ENCODE peak calls at places on chromosomes 16 and 17, in ten cellular contexts. V is colonic mucosa, B is left ventricle myocardium inferior, Q is cardiac muscle cell, K is choroid plexus epithelial cell, Y is A549, C is left lung, T is kidney epithelial cell, S is neural progenitor cell, X is ascending aorta. A is an unnamed sample.

GRCh38 chr17:43880420-43880991 is 26.8 kb downstream of the MPP2 start:
- DNase-seq in X (no peak), Q (peak; percentile 13), B (no peak), V (peak; percentile 69), Y (peak; percentile 94), K (peak; percentile 28), C (no peak), S (peak; percentile 74), T (no peak), A (peak; percentile 6)

GRCh38 chr16:967077-967541 is 3.7 kb downstream of the LMF1 start:
- DNase-seq in V (no peak), Q (no peak), C (no peak), S (no peak), X (no peak), B (no peak), T (no peak), Y (no peak), K (no peak), A (no peak)

GRCh38 chr17:20983359-20983637 is 59.5 kb downstream of the USP22 start:
- DNase-seq in S (no peak), T (no peak), K (no peak), Q (no peak), C (no peak), V (no peak), X (no peak), Y (no peak), B (no peak), A (no peak)

GRCh38 chr16:89921699-89922476 is 1.3 kb upstream of the TUBB3 start:
- DNase-seq in T (peak; percentile 86), Q (peak; percentile 96), S (peak; percentile 62), V (peak; percentile 54), B (peak; percentile 82), C (peak; percentile 90), K (peak; percentile 96), Y (peak; percentile 90), X (peak; percentile 74), A (peak; percentile 95)

GRCh38 chr17:68381076-68381900 is 76.0 kb downstream of the WIPI1 start:
- DNase-seq in X (no peak), Y (no peak), S (no peak), V (no peak), C (peak; percentile 75), K (peak; percentile 93), B (no peak), T (peak; percentile 92), Q (peak; percentile 78), A (peak; percentile 98)

GRCh38 chr16:82070656-82071369 is 35.8 kb downstream of the HSD17B2 start:
- DNase-seq in S (no peak), C (no peak), B (no peak), Y (no peak), K (peak; percentile 49), V (no peak), X (no peak), Q (no peak), T (peak; percentile 61), A (peak; percentile 70)

GRCh38 chr17:5034651-5035050 is 575 bp downstream of the SLC52A1 start:
- DNase-seq in Y (no peak), X (no peak), B (no peak), C (no peak), Q (no peak), V (no peak), S (no peak), K (no peak), T (no peak), A (no peak)

GRCh38 chr17:40550608-40551007 is 14.7 kb downstream of the CCR7 start:
- DNase-seq in Y (no peak), V (peak; percentile 23), Q (peak; percentile 96), K (peak; percentile 95), X (no peak), S (no peak), T (no peak), C (no peak), B (peak; percentile 60), A (peak; percentile 89)

GRCh38 chr16:82639666-82640336 is 13.0 kb downstream of the CDH13 start:
- DNase-seq in Y (peak; percentile 22), K (peak; percentile 80), C (no peak), V (peak; percentile 76), B (peak; percentile 57), S (peak; percentile 82), Q (peak; percentile 78), T (no peak), X (no peak), A (peak; percentile 68)

GRCh38 chr17:10814083-10814482 is 10.2 kb upstream of the TMEM238L start:
- DNase-seq in B (no peak), Y (no peak), S (no peak), C (no peak), Q (no peak), X (no peak), V (peak; percentile 75), K (no peak), T (no peak), A (no peak)

GRCh38 chr17:21452377-21453143 is 76.4 kb downstream of the KCNJ12 start:
- DNase-seq in T (peak; percentile 28), K (peak; percentile 89), Y (no peak), C (peak; percentile 62), Q (peak; percentile 87), V (peak; percentile 58), B (peak; percentile 49), X (no peak), S (peak; percentile 57), A (peak; percentile 73)

DNA sequence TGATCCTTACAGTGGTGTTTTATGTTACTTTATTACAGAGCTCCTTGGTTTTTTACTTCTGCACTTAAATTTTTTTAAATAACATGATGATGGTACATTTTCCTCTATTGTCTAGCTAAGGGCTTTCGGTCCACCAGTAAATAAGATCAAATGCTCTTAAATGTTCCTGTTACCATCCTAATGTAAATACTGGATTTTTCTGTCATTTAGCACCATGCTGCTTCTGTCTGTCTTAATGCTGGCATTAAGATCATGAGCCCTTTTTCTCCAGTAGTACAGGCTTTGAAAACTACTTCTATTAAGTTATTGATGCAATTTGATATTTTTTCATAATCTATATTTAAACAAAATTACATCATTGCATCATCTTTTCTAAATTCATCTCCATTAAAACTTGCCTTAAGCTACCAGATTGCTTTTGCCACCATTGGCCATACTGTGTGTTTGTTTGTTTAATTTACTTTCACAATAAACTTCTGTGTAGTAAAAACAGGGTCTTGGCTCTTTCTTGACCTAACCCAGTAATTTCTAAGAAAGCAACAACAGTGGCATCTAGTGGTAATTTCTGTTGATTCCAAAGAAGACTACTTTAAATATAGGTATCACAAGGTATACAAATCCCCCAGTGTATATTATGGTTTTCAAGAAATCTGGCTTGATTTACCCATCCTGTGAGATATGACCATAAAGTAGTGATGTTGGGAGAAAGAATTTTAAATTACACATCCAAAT is 9.0 kb upstream of the PHAF1 start:
- DNase-seq in Q (peak; percentile 53), X (no peak), T (no peak), K (peak; percentile 69), C (no peak), B (no peak), S (no peak), V (no peak), Y (peak; percentile 49), A (peak; percentile 63)
- H3K4me3 ChIP-seq in Q (no peak overlapping the region), X (no peak overlapping the region), T (no peak overlapping the region), K (no peak overlapping the region), C (no peak overlapping the region), B (no peak overlapping the region), S (no peak overlapping the region), V (no peak overlapping the region), Y (no peak overlapping the region), A (no peak overlapping the region)

GRCh38 chr16:57382535-57383275 is 10.4 kb downstream of the CX3CL1 start:
- DNase-seq in X (no peak), T (no peak), S (no peak), Y (no peak), Q (no peak), C (no peak), B (no peak), V (no peak), K (no peak), A (no peak)
- TF ChIP-seq CTCF in X (no peak), T (no peak), S (no peak), Y (no peak), Q (no peak), C (no peak), B (no peak), V (no peak), K (no peak), A (no peak)

DNA sequence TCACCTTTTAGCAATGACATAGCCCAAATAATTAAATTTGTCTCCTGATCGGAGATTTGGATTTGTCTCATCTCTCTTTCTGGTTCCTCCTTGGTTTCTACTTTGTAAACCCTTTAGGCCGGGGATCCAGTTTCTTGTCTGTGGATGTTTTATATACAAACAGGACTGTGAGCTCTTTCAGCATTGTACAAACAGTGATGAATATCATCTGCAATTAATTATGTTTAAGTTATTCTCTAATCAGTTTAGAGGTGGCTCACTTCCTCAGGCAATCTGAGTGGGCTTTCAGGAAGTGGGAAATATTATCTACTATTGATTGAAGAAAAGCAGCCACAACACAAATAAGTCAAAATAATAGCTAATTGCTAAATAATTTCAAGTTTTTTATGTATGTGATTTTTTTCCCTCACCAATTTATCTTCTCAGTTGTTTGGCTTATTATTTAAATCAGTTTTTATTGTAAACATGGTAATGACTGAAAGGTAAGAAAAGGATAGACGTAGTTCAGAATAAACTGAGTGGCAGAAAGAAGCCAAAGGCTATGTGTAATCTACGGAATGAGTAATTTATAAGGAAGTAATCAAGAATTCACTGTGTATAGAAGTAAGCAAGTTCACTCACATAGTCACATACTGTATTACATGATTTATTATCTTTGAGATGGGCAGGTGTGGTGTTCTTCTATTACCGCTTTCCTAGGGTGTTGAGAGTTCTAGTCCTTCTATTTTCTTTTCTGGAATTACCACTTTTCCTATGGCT is 3.4 kb upstream of the ABCC11 start:
- DNase-seq in B (no peak), Y (no peak), S (no peak), K (no peak), Q (no peak), C (no peak), V (no peak), T (no peak), X (no peak), A (no peak)
- H3K4me3 ChIP-seq in B (no peak overlapping the region), Y (no peak overlapping the region), S (no peak overlapping the region), K (no peak overlapping the region), Q (no peak overlapping the region), C (no peak overlapping the region), V (no peak overlapping the region), T (no peak overlapping the region), X (no peak overlapping the region), A (no peak overlapping the region)

DNA sequence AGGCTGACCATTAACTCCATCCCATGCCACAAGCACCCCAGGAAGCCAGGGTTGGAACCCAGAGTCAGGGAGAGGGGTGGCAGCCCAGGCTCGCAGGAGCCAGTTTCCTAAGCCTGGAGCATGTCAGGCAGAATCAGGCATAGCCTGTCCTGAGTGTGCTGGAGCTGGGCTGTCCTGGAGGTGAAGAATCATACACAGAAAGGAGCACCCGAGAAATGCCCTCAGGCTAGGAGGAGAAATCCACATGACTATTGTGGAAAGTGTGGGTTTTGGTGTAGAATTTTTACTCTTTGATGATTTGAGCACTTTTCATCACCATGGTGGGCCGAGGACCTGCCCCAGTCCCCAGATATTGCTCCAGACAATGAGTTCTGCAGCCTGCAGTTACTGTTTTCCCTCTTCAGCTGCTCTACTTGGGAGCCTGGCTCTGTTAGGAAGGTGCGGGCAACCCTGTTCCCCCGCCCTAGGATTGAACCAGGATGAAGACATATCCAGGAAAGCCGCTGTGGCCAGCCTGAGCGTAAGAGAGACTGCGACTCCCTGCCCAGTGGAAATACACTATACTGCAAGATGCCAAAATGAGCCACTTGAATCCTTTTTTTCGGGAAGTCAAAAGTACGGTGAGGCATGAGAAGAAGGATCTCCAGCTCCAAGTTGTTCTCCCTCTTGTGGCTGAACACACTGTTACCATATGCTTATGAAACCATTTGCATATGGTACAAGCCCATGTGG is 29.0 kb upstream of the HEATR6 start:
- DNase-seq in C (no peak), K (peak; percentile 56), V (no peak), Q (peak; percentile 41), B (no peak), S (no peak), X (no peak), Y (no peak), T (no peak), A (peak; percentile 44)
- TF ChIP-seq CTCF in C (no peak), K (peak; percentile 40), V (no peak), Q (peak; percentile 23), B (no peak), S (peak; percentile 9), X (no peak), Y (no peak), T (no peak), A (peak; percentile 23)

GRCh38 chr17:63631626-63632025 is 9.4 kb downstream of the MAP3K3 start:
- DNase-seq in Q (no peak), C (no peak), X (no peak), T (no peak), K (no peak), Y (no peak), V (no peak), S (peak; percentile 47), B (no peak), A (no peak)
- H3K4me3 ChIP-seq in Q (no peak overlapping the region), C (no peak overlapping the region), X (no peak overlapping the region), T (no peak overlapping the region), K (no peak overlapping the region), Y (no peak overlapping the region), V (no peak overlapping the region), S (no peak overlapping the region), B (no peak overlapping the region), A (no peak overlapping the region)

A was measured in fibroblast of villous mesenchyme.